ENCODE peak calls at places on chromosomes 11 and 22, in nine cellular contexts. T is astrocyte; O is effector memory CD4-positive, alpha-beta T cell; U is breast epithelium; J is IMR-90; P is brain microvascular endothelial cell; R is caudate nucleus; G is neuronal stem cell; A is testis. B is an unnamed sample.

GRCh38 chr11:58024601-58025091 is 965 bp downstream of the OR9Q1 start:
- DNase-seq in T (peak), O (no peak), U (peak), J (peak), P (no peak), R (peak), G (no peak), A (peak), B (peak)

GRCh38 chr11:74446445-74446844 is 20.9 kb downstream of the KCNE3 start:
- DNase-seq in T (no peak), O (no peak), U (no peak), J (no peak), P (no peak), R (no peak), G (no peak), A (no peak), B (no peak)

GRCh38 chr11:57116654-57117053 is 65.1 kb upstream of the LRRC55 start:
- DNase-seq in T (peak), O (no peak), U (no peak), J (peak), P (peak), R (no peak), G (no peak), A (peak), B (no peak)

GRCh38 chr11:62881579-62882427 is 1.1 kb downstream of the SLC3A2 start:
- DNase-seq in T (peak), O (peak), U (peak), J (peak), P (peak), R (peak), G (no peak), A (peak), B (peak)

GRCh38 chr22:23769321-23769965 is 1.7 kb upstream of the CHCHD10 start:
- DNase-seq in T (no peak), O (no peak), U (no peak), J (no peak), P (no peak), R (no peak), G (no peak), A (no peak), B (no peak)

GRCh38 chr22:41966607-41967240 is 2.5 kb upstream of the SEPTIN3 start:
- DNase-seq in T (peak), O (no peak), U (no peak), J (peak), P (peak), R (no peak), G (no peak), A (peak), B (no peak)

GRCh38 chr22:17784776-17785175 is 10.5 kb upstream of the BID start:
- DNase-seq in T (no peak), O (no peak), U (no peak), J (no peak), P (no peak), R (no peak), G (no peak), A (no peak), B (no peak)

GRCh38 chr11:46912526-46913150 is 5.7 kb downstream of the LRP4 start:
- DNase-seq in T (no peak), O (no peak), U (no peak), J (no peak), P (no peak), R (no peak), G (peak), A (no peak), B (no peak)

GRCh38 chr11:96162816-96163499 is 180.0 kb downstream of the MAML2 start:
- DNase-seq in T (peak), O (no peak), U (no peak), J (peak), P (peak), R (no peak), G (no peak), A (no peak), B (no peak)

GRCh38 chr11:8045839-8046238 is 35.2 kb upstream of the TUB start:
- DNase-seq in T (no peak), O (no peak), U (no peak), J (no peak), P (no peak), R (no peak), G (no peak), A (no peak), B (peak)

GRCh38 chr11:76759092-76759491 is 24.1 kb upstream of the TSKU start:
- DNase-seq in T (no peak), O (no peak), U (no peak), J (no peak), P (no peak), R (no peak), G (no peak), A (no peak), B (no peak)

GRCh38 chr11:12271826-12272366 is 105.5 kb upstream of the PARVA start:
- DNase-seq in T (no peak), O (no peak), U (peak), J (no peak), P (no peak), R (no peak), G (no peak), A (no peak), B (no peak)

GRCh38 chr22:43417555-43417954 is 5.7 kb downstream of the MPPED1 start:
- DNase-seq in T (no peak), O (no peak), U (no peak), J (no peak), P (no peak), R (no peak), G (no peak), A (no peak), B (no peak)
- H3K27ac ChIP-seq in T (no peak), O (no peak), U (no peak), J (no peak), P (no peak), R (no peak), G (peak), A (no peak), B (no peak)

DNA sequence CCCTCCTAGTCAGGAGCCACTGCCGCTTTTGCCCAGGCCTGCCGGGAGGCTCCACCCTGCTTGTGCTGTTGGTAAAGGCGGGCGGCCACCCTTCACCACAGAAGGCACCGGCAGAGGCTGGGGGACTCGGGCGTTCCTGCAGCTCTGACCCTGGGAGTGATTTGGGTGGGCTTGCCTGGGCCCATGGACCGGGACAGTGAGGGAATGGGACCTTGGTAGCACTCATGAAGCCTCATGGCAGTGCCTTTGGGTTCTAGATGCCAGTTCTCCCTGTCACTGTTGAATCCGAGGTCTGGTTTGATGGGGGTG is 4.4 kb downstream of the TPCN2 start:
- DNase-seq in T (no peak), O (no peak), U (no peak), J (no peak), P (no peak), R (no peak), G (no peak), A (no peak), B (no peak)
- H3K27ac ChIP-seq in T (no peak), O (no peak), U (no peak), J (no peak), P (no peak), R (peak), G (no peak), A (no peak), B (no peak)

GRCh38 chr11:119460130-119460529 is 37.2 kb upstream of the THY1 start:
- DNase-seq in T (no peak), O (no peak), U (no peak), J (no peak), P (no peak), R (no peak), G (no peak), A (no peak), B (no peak)
- H3K27ac ChIP-seq in T (peak), O (no peak), U (peak), J (peak), P (peak), R (no peak), G (no peak), A (no peak), B (no peak)

GRCh38 chr11:100861221-100861620 is 174.1 kb downstream of the ARHGAP42 start:
- DNase-seq in T (no peak), O (no peak), U (no peak), J (no peak), P (no peak), R (no peak), G (no peak), A (no peak), B (no peak)
- H3K27ac ChIP-seq in T (no peak), O (no peak), U (no peak), J (no peak), P (no peak), R (no peak), G (no peak), A (no peak), B (no peak)

DNA sequence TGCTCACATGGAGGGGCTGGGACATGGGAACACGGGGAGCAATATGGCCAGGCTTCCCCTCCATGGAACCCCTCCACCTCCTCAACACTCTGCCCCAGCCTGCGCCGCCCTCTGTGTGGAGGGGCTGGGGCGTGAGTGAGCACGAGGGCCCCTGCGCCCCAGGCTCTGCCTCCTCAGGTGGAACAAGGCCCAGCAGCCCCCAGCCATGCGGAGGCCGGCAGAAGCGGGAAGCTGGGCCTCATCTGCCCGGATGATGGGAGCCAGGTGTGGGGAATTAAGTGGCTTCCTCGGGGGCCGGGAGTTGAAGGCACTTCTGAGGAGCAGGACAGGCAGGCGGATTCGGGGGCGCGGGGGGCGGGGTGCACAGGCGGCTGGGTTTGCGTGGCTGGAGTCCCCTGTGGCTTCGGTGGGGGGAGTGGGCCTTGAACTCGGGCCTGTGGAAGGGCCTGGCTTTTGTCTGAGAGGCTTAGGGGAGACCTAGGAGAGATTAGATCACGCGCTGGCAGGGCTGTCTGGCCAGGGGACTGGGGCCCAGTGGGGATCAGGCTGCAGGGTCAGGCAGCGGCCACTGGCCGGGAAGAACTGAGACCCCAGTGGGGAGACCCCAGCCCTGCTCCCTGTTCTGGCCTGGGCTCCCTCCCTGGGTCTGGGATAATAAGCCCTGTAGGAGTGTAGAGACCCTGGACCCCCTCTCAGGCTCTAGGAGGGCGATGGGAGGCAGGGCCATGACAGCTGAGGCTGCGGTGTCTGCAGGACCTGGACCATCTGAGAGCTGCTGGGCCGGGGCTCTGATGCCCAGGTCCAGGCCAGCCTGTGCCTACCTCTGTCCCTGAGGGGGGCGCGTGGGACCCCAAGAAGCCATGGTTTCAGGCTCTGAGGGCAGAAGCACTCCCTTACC is 13.3 kb downstream of the PRR33 start:
- DNase-seq in T (no peak), O (no peak), U (no peak), J (no peak), P (no peak), R (no peak), G (no peak), A (peak), B (no peak)
- H3K27ac ChIP-seq in T (no peak), O (no peak), U (peak), J (no peak), P (no peak), R (no peak), G (no peak), A (no peak), B (peak)

DNA sequence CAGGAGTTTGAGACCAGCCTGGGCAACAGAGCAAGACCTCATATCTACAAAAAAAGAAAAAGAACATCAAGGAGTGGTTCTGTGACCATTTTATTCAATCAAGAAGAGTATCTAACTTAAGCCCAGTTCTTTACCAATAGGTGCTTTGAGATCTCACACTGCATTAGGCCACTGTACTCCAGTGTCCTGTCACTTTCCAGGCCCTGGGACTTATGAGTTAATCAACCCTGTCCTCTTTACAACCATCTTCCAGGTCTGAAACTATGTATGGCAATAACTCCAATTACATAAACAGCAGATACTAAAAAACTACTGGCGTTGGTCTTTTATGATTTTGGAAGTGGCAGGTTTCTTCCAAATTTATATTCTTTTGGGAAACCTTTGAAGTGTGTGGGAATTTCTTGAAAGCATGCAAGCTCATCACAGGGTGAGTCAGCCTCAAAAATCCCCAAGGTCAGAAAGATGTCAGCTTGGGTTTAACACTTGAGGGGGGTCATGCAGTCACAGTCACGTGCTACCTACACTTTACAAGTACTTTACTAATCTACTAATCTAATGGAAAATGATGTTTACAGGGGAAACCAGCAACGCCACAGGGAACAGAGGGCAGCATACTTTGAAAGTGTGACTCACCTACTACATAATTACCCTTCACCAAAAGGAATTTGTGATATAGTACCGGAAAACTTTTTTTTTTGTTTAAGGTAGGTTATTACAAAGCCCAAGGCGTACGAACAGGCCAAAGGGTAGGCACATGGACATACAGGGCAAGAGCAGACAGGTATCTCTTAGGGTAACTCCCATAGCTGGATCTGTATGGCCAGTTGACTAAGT is 15.6 kb downstream of the PISD start:
- DNase-seq in T (peak), O (no peak), U (no peak), J (peak), P (peak), R (no peak), G (no peak), A (no peak), B (no peak)
- H3K27ac ChIP-seq in T (peak), O (no peak), U (no peak), J (peak), P (peak), R (no peak), G (no peak), A (no peak), B (no peak)